ENCODE peak calls at places on chromosomes 2 and 18, in five cellular contexts. P is GM19239, V is activated T-cell treated with anti-CD3 and anti-CD28 coated beads for 1 hour, S is left cardiac atrium, H is cardiac muscle cell. D is an unnamed sample.

GRCh38 chr2:29106241-29106640 is 9.0 kb upstream of the CLIP4 start:
- DNase-seq in P (no peak), V (no peak), S (no peak), H (no peak), D (no peak)

GRCh38 chr2:138779451-138780440 is at the start of gene NXPH2:
- DNase-seq in P (no peak), V (no peak), S (no peak), H (peak), D (no peak)

GRCh38 chr2:39838589-39838988 is 59.5 kb upstream of the THUMPD2 start:
- DNase-seq in P (no peak), V (no peak), S (no peak), H (no peak), D (no peak)

GRCh38 chr2:95392730-95393455 is 9.6 kb upstream of the FAHD2A start:
- DNase-seq in P (no peak), V (no peak), S (no peak), H (no peak), D (no peak)

GRCh38 chr18:43049021-43049420 is 66.5 kb downstream of the RIT2 start:
- DNase-seq in P (no peak), V (no peak), S (no peak), H (no peak), D (no peak)

GRCh38 chr2:23360571-23361125 is 24.3 kb upstream of the KLHL29 start:
- DNase-seq in P (no peak), V (no peak), S (no peak), H (no peak), D (peak)

GRCh38 chr2:873027-873426 is 77.6 kb upstream of the SNTG2 start:
- DNase-seq in P (no peak), V (no peak), S (no peak), H (no peak), D (no peak)

GRCh38 chr18:45254683-45255082 is 360.6 kb upstream of the SLC14A2 start:
- DNase-seq in P (no peak), V (no peak), S (peak), H (no peak), D (no peak)

GRCh38 chr2:125745514-125745913 is 910.4 kb upstream of the GYPC start:
- DNase-seq in P (no peak), V (no peak), S (no peak), H (peak), D (peak)

GRCh38 chr2:196399736-196400691 is 228.6 kb upstream of the STK17B start:
- DNase-seq in P (no peak), V (no peak), S (no peak), H (no peak), D (peak)

GRCh38 chr2:119005081-119005480 is 63.1 kb downstream of the MARCO start:
- DNase-seq in P (no peak), V (no peak), S (no peak), H (no peak), D (peak)

D was measured in NB4.